ENCODE peak calls at places on chromosomes 2 and 18, in seven cellular contexts. U, N, D, S, B, I and E are unnamed samples.

GRCh38 chr2:112692496-112692911 is 28.3 kb upstream of the NT5DC4 start:
- DNase-seq in D (peak; percentile 85), B (no peak), U (peak; percentile 96), N (peak; percentile 84), I (peak; percentile 13), S (peak; percentile 87), E (no peak)

GRCh38 chr2:190359896-190360376 is 16.5 kb downstream of the INPP1 start:
- DNase-seq in S (no peak), N (no peak), I (no peak), B (peak; percentile 48), D (no peak), U (peak; percentile 51), E (no peak)

GRCh38 chr2:75079575-75079974 is 119.7 kb downstream of the TACR1 start:
- DNase-seq in U (no peak), N (no peak), S (no peak), B (no peak), I (no peak), D (no peak), E (no peak)

GRCh38 chr2:20625920-20626697 is 24.8 kb downstream of the HS1BP3 start:
- DNase-seq in D (no peak), N (no peak), S (no peak), U (no peak), I (no peak), B (no peak), E (no peak)

GRCh38 chr2:229089806-229090205 is 181.3 kb downstream of the PID1 start:
- DNase-seq in S (no peak), B (no peak), N (no peak), D (no peak), I (no peak), U (no peak), E (no peak)

GRCh38 chr2:70516596-70516995 is 37.0 kb downstream of the TGFA start:
- DNase-seq in I (no peak), B (no peak), N (no peak), D (no peak), S (peak; percentile 24), U (no peak), E (no peak)

GRCh38 chr2:231679131-231679530 is 29.2 kb upstream of the PTMA start:
- DNase-seq in S (no peak), N (no peak), D (no peak), I (no peak), B (no peak), U (no peak), E (no peak)

GRCh38 chr2:176147790-176148496 is 3.4 kb upstream of the HOXD4 start:
- DNase-seq in D (no peak), S (no peak), I (no peak), U (no peak), B (no peak), N (no peak), E (no peak)

GRCh38 chr2:120323214-120323613 is 22.7 kb upstream of the INHBB start:
- DNase-seq in B (no peak), S (no peak), N (no peak), D (no peak), I (no peak), U (no peak), E (peak; percentile 47)

GRCh38 chr18:40570615-40571014 is 1384.4 kb upstream of the PIK3C3 start:
- DNase-seq in D (no peak), S (no peak), B (no peak), I (no peak), U (no peak), N (no peak), E (no peak)

GRCh38 chr2:177545143-177545542 is 152.6 kb downstream of the AGPS start:
- DNase-seq in B (no peak), N (no peak), S (no peak), U (no peak), I (no peak), D (no peak), E (no peak)

GRCh38 chr2:55954306-55955035 is 30.9 kb upstream of the EFEMP1 start:
- DNase-seq in I (no peak), D (no peak), U (no peak), B (no peak), S (no peak), N (no peak), E (no peak)

GRCh38 chr2:35125871-35126270 is 1229.7 kb upstream of the CRIM1 start:
- DNase-seq in N (no peak), B (no peak), S (no peak), I (no peak), D (no peak), U (no peak), E (no peak)

DNA sequence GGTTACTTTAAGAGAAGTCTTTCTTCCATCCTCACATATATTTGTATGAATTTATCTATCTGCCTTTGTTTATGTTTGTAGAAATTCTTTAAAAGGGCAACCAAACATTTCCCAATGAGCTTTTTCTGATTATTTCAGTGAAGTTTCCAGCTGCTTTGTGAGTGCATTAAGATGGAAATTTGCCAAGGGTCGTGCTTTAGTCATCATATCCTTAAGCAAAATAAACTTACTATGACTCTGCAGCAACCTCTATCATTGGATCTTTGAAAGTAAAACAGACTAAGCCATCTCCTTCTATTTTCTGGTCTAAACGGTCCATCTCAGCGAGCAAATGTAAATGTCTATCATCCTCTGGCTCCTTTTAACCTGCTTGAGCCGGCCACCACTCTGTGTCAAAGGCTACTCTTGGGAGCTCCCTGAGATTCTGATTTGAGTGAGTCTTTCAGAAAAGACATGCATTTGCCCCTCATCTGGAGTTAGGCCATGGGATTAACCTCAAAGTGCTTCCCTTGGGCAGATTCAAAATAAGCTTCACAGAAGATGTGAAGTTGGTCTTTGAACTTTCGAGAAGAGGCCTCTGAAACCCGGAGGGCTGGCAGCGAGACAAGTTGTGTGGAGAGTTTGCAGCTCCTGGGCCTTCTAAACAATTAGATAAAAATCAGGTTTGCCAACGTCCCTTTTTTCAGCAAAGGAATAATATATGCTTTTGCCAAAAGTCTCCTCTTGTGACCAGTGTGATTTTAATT is 489.5 kb downstream of the SOX11 start:
- DNase-seq in I (no peak), D (no peak), B (no peak), N (no peak), U (no peak), S (no peak), E (peak; percentile 13)
- TF ChIP-seq JUND in I (no peak), D (no peak), B (no peak), N (no peak), U (no peak), S (no peak), E (no peak)

GRCh38 chr2:226691265-226691664 is 108.4 kb downstream of the IRS1 start:
- DNase-seq in I (no peak), S (no peak), U (peak; percentile 45), N (no peak), B (no peak), D (no peak), E (no peak)
- TF ChIP-seq JUND in I (no peak), S (no peak), U (no peak), N (no peak), B (no peak), D (no peak), E (no peak)

GRCh38 chr2:152036611-152037469 is 62.0 kb downstream of the CACNB4 start:
- DNase-seq in B (peak; percentile 66), U (peak; percentile 73), N (peak; percentile 58), S (no peak), D (peak; percentile 61), I (peak; percentile 41), E (peak; percentile 76)
- TF ChIP-seq JUND in B (no peak), U (no peak), N (no peak), S (no peak), D (no peak), I (no peak), E (no peak)

DNA sequence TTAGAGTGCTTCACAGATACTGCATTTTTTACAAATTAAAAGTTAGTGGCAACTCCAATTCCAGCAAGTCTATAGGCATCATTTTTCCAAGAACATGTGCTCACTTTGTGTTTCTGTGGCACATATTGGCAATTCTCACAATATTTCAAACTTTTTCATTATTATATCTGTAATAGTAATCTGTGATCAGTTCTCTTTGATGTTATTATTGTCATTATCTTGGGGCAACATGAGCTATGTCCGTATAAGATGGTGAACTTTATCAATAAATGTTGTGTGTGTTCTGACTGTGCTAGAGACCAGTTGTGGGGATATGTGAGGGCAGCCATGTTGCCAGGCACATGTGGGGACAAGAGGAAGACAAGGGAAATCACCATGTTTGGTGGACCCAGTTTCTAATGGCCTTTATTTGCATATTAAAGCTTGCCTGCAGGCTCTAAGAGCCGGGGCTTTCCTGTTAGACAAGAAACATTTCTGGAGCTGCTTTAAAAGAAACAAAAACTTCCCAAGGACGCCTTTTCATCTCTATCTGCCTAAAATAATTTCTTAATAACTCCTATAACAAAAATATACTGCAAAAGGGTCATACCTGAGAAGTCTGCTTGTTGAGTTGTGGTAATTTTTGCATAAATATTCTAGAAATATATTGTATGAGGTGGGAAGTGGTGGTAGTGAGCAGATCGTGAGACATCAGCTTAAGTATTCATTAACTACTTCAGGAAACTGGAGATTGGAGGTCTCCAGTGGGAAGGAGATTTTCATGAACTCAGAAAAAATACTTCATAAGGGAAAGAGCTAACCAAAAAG is 37.2 kb downstream of the KYNU start:
- DNase-seq in B (no peak), S (peak; percentile 75), D (no peak), U (no peak), N (no peak), I (no peak), E (no peak)
- TF ChIP-seq JUND in B (no peak), S (no peak), D (no peak), U (no peak), N (no peak), I (no peak), E (no peak)

DNA sequence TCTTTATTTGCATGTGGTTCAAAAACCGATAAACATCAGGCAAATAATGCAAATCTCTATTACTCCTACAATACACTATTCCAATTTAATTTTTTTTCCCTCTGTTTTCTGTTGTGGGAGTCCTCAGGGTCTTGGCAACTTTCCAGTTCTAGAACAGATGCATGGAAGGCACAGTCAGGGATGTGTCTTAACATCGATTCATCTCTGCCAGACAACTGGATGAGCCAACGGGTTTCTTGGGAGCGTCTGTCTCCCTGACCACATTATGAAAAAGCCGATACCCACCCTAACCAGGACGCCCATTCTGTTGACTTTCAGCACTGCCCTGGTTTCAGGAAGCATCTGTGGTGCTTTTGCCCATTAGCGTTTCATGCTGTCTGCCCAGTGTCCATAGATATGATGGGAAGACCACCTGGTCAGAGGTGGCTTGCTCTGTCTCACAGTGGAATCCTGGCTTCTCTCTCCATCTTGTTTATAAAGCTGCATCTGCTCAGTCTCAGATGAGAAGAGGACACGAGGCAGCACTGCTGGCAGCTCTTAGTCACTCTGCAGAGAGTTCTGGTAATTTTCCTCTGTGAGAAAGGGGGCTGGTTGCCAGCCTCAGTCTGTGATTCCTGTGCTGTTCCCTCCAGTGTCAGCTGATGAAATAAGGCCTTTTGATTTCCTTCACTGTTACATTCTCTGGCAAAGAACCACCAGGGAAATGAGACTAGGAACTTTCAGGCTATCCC is 57.9 kb upstream of the KCNE4 start:
- DNase-seq in S (no peak), N (no peak), U (no peak), B (peak; percentile 47), I (no peak), D (no peak), E (no peak)
- TF ChIP-seq JUND in S (no peak), N (no peak), U (no peak), B (peak; percentile 63), I (no peak), D (no peak), E (no peak)

DNA sequence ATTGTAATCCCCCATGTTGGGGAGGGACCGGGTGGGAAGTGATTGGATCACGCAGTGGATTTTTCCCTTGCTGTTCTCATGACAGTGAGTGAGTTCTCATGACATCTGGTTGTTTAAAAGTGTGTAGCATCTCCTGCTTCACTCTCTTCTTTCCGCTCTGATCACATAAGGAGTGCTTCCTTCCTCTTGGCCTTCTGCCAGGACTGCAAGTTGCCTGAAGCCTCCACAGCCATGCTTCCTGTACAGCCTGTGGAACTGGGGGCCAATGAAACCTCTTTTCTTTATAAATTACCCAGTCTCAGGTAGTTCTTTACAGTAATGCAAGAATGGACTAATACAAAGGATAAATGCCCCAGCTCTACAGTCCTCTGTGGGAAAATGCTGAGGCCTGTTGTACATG is 437.5 kb upstream of the NXPH2 start:
- DNase-seq in U (no peak), D (no peak), S (no peak), I (no peak), N (no peak), B (no peak), E (no peak)
- TF ChIP-seq JUND in U (no peak), D (no peak), S (no peak), I (no peak), N (no peak), B (no peak), E (no peak)